ENCODE peak calls at places on chromosomes 11 and 22, in five cellular contexts. L, Y, M, H and V are unnamed samples.

GRCh38 chr22:19533857-19534256 is 9.6 kb upstream of the CLDN5 start:
- DNase-seq in Y (no peak), L (no peak), H (no peak), M (no peak), V (no peak)

GRCh38 chr11:85721191-85721590 is 35.2 kb upstream of the CCDC89 start:
- DNase-seq in Y (no peak), L (no peak), H (no peak), M (no peak), V (no peak)

GRCh38 chr11:8905528-8906165 is 5.3 kb upstream of the AKIP1 start:
- DNase-seq in Y (no peak), L (no peak), H (peak), M (no peak), V (no peak)

GRCh38 chr22:32698926-32699619 is 102.4 kb upstream of the TIMP3 start:
- DNase-seq in M (no peak), H (no peak), Y (peak), L (no peak), V (peak)

GRCh38 chr11:115552151-115552550 is 47.9 kb upstream of the CADM1 start:
- DNase-seq in M (no peak), L (no peak), Y (no peak), H (no peak), V (no peak)

GRCh38 chr11:14974021-14974698 is 2.0 kb upstream of the CALCA start:
- DNase-seq in H (no peak), M (no peak), L (no peak), Y (no peak), V (peak)

GRCh38 chr22:39916496-39916895 is 15.6 kb downstream of the GRAP2 start:
- DNase-seq in L (no peak), M (no peak), H (no peak), Y (no peak), V (no peak)

GRCh38 chr11:7252683-7253213 is 1.0 kb downstream of the SYT9 start:
- DNase-seq in L (no peak), Y (no peak), H (no peak), M (no peak), V (peak)

GRCh38 chr22:50702821-50703725 is 30.4 kb downstream of the SHANK3 start:
- DNase-seq in H (no peak), Y (no peak), M (no peak), L (no peak), V (no peak)

GRCh38 chr11:122721201-122721963 is 65.9 kb downstream of the UBASH3B start:
- DNase-seq in L (no peak), M (no peak), H (no peak), Y (no peak), V (no peak)

GRCh38 chr11:34837246-34837856 is 78.8 kb downstream of the APIP start:
- DNase-seq in Y (peak), L (no peak), H (peak), M (no peak), V (no peak)

DNA sequence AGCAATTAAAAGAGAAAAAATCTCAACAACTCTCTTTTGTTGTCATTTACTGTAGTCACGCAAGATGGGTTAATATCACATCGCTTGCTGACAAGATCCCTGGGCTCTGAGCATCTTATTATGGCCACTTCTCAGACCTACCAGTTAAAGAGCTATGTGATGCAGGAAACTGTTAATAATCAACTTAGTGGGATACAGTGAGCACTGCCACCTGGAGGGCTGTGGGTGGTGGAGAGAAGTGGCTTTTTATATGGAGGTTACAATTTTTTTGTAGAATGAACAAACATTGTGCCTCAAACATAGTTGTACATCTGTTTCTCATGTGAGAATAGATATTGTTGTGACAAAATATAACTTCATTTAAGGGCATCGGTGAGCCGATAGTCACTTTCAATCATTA is 181.0 kb downstream of the TENM4 start:
- DNase-seq in M (no peak), Y (no peak), L (no peak), H (peak), V (no peak)
- TF ChIP-seq CTCF in M (no peak), Y (no peak), L (no peak), H (peak), V (no peak)

GRCh38 chr22:37563153-37564081 is 3.1 kb downstream of the CDC42EP1 start:
- DNase-seq in L (peak), M (no peak), H (peak), Y (peak), V (peak)
- TF ChIP-seq POLR2A in L (no peak), M (no peak), H (no peak), Y (no peak), V (no peak)

DNA sequence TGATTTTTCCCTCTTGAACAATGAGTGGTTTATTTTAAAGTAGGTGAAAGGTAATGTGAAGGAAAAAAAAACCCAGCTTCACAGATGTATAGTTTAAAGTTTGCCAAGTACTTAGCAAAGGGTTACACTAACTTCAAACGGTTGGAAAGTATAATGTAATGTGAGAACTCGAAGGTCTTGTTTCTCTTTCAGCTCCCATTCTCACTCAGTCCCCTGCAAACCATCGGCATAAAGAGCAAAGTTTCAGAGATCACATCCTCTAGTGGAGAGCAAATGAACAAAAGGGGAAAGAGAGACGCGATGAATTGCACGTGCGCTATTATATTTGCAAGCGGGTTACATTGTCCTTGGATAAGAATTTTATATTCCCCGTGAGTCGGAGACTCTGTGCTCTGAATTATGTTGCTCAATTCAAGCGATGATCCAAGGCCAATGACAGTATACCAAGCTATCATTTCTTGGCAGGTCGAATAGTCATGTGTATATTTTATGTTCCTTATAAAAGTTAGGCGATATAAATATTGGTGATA is 37.6 kb upstream of the BIRC3 start:
- DNase-seq in H (peak), Y (peak), M (peak), L (peak), V (no peak)
- TF ChIP-seq CTCF in H (no peak), Y (no peak), M (peak), L (no peak), V (no peak)

DNA sequence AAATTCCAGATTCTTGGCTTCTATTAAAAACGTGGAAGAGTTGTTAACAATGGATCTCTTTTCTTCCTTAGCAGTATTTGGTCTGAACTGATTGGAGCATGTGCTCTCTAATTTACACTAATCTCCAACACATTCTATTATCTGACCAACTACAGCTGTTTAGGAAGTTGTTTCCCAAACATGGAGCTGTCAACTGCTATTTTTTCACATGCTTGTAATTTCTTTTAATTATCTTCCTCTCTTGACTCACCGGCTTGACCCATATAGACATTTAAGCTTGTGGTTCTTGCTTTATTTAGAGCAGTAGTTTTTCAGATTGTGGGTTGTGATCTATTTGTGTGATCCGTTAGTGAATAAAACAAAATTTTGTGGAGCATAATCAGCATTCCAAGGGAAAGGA is 40.8 kb downstream of the CTNND1 start:
- DNase-seq in H (no peak), Y (no peak), M (no peak), L (no peak), V (no peak)
- TF ChIP-seq POLR2A in H (no peak), Y (no peak), M (no peak), L (no peak), V (no peak)

GRCh38 chr11:69718912-69719311 is 15.1 kb upstream of the FGF19 start:
- DNase-seq in L (no peak), H (no peak), Y (no peak), M (no peak), V (no peak)

GRCh38 chr11:69721745-69722144 is 17.9 kb upstream of the FGF19 start:
- DNase-seq in H (peak), M (no peak), L (no peak), Y (no peak), V (no peak)

GRCh38 chr11:69718147-69718546 is 14.3 kb upstream of the FGF19 start:
- DNase-seq in H (peak), Y (peak), M (no peak), L (no peak), V (peak)

GRCh38 chr11:69716891-69717747 is 13.3 kb upstream of the FGF19 start:
- DNase-seq in H (no peak), Y (no peak), L (no peak), M (no peak), V (no peak)

GRCh38 chr11:69721061-69721460 is 17.2 kb upstream of the FGF19 start:
- DNase-seq in M (no peak), Y (no peak), H (no peak), L (no peak), V (no peak)
- TF ChIP-seq CTCF in M (no peak), Y (no peak), H (no peak), L (no peak), V (no peak)